ENCODE peak calls at places on chromosomes 5 and 9, in four cellular contexts. One of them, this sample, is unnamed.

GRCh38 chr9:98719055-98719454 is 10.3 kb upstream of the GABBR2 start:
- DNase-seq in ovary: no peak
- DNase-seq in HepG2: no peak
- DNase-seq in suprapubic skin: no peak
- DNase-seq in this sample: no peak

GRCh38 chr5:142426676-142427364 is 102.0 kb upstream of the SPRY4 start:
- DNase-seq in suprapubic skin: no peak
- DNase-seq in ovary: no peak
- DNase-seq in HepG2: no peak
- DNase-seq in this sample: no peak

GRCh38 chr5:181167814-181168488 is 20.6 kb downstream of the OR2V2 start:
- DNase-seq in HepG2: no peak
- DNase-seq in ovary: no peak
- DNase-seq in suprapubic skin: no peak
- DNase-seq in this sample: no peak

GRCh38 chr9:131734165-131734610 is 5.7 kb downstream of the RAPGEF1 start:
- DNase-seq in ovary: no peak
- DNase-seq in suprapubic skin: no peak
- DNase-seq in HepG2: no peak
- DNase-seq in this sample: no peak

GRCh38 chr5:75192804-75193203 is 43.9 kb downstream of the ANKRD31 start:
- DNase-seq in suprapubic skin: no peak
- DNase-seq in HepG2: no peak
- DNase-seq in ovary: no peak
- DNase-seq in this sample: no peak

GRCh38 chr9:131946169-131946568 is 133.5 kb downstream of the MED27 start:
- DNase-seq in ovary: no peak
- DNase-seq in HepG2: no peak
- DNase-seq in suprapubic skin: no peak
- DNase-seq in this sample: no peak

GRCh38 chr9:129071526-129072131 is 9.3 kb upstream of the DOLPP1 start:
- DNase-seq in HepG2: no peak
- DNase-seq in suprapubic skin: no peak
- DNase-seq in ovary: no peak
- DNase-seq in this sample: no peak

GRCh38 chr9:115133649-115134048 is 15.7 kb upstream of the TNC start:
- DNase-seq in suprapubic skin: no peak
- DNase-seq in ovary: no peak
- DNase-seq in HepG2: no peak
- DNase-seq in this sample: no peak

GRCh38 chr9:125466356-125466855 is 204.8 kb downstream of the GAPVD1 start:
- DNase-seq in suprapubic skin: no peak
- DNase-seq in HepG2: no peak
- DNase-seq in ovary: no peak
- DNase-seq in this sample: no peak

GRCh38 chr5:126271141-126271540 is 152.1 kb upstream of the GRAMD2B start:
- DNase-seq in HepG2: no peak
- DNase-seq in suprapubic skin: no peak
- DNase-seq in ovary: no peak
- DNase-seq in this sample: no peak

GRCh38 chr9:130846487-130847305 is 11.6 kb downstream of the ABL1 start:
- DNase-seq in suprapubic skin: no peak
- DNase-seq in HepG2: no peak
- DNase-seq in ovary: peak; percentile 83
- DNase-seq in this sample: peak; percentile 92

GRCh38 chr5:36029914-36030313 is 36.8 kb downstream of the UGT3A2 start:
- DNase-seq in ovary: no peak
- DNase-seq in suprapubic skin: no peak
- DNase-seq in HepG2: no peak
- DNase-seq in this sample: peak; percentile 72

GRCh38 chr9:129895376-129896268 is 60.4 kb downstream of the USP20 start:
- DNase-seq in HepG2: no peak
- DNase-seq in ovary: no peak
- DNase-seq in suprapubic skin: no peak
- DNase-seq in this sample: no peak

GRCh38 chr9:32344551-32345182 is 39.8 kb upstream of the ACO1 start:
- DNase-seq in HepG2: no peak
- DNase-seq in suprapubic skin: no peak
- DNase-seq in ovary: no peak
- DNase-seq in this sample: no peak

GRCh38 chr9:105458404-105458803 is 10.6 kb downstream of the FSD1L start:
- DNase-seq in suprapubic skin: no peak
- DNase-seq in HepG2: no peak
- DNase-seq in ovary: no peak
- DNase-seq in this sample: no peak

GRCh38 chr5:169299146-169299545 is 1.8 kb downstream of the SLIT3 start:
- DNase-seq in suprapubic skin: no peak
- DNase-seq in ovary: no peak
- DNase-seq in HepG2: no peak
- DNase-seq in this sample: no peak

GRCh38 chr9:37992924-37993349 is 76.1 kb downstream of the SHB start:
- DNase-seq in suprapubic skin: no peak
- DNase-seq in HepG2: no peak
- DNase-seq in ovary: no peak
- DNase-seq in this sample: no peak

GRCh38 chr5:6522337-6522736 is 73.7 kb downstream of the UBE2QL1 start:
- DNase-seq in HepG2: no peak
- DNase-seq in suprapubic skin: no peak
- DNase-seq in ovary: no peak
- DNase-seq in this sample: no peak

GRCh38 chr9:116284518-116284917 is 130.9 kb downstream of the PAPPA start:
- DNase-seq in HepG2: no peak
- DNase-seq in suprapubic skin: no peak
- DNase-seq in ovary: no peak
- DNase-seq in this sample: no peak

GRCh38 chr9:87122947-87123685 is 175.8 kb upstream of the GAS1 start:
- DNase-seq in ovary: no peak
- DNase-seq in suprapubic skin: no peak
- DNase-seq in HepG2: no peak
- DNase-seq in this sample: no peak

GRCh38 chr5:35319231-35320002 is 89.1 kb upstream of the PRLR start:
- DNase-seq in HepG2: no peak
- DNase-seq in suprapubic skin: peak; percentile 87
- DNase-seq in ovary: no peak
- DNase-seq in this sample: no peak

GRCh38 chr9:16725066-16725465 is 145.4 kb downstream of the BNC2 start:
- DNase-seq in suprapubic skin: no peak
- DNase-seq in HepG2: no peak
- DNase-seq in ovary: no peak
- DNase-seq in this sample: no peak

GRCh38 chr5:142248853-142249462 is 75.9 kb downstream of the SPRY4 start:
- DNase-seq in HepG2: no peak
- DNase-seq in suprapubic skin: no peak
- DNase-seq in ovary: no peak
- DNase-seq in this sample: no peak

GRCh38 chr5:7208911-7209310 is 187.0 kb upstream of the ADCY2 start:
- DNase-seq in suprapubic skin: no peak
- DNase-seq in ovary: no peak
- DNase-seq in HepG2: no peak
- DNase-seq in this sample: no peak

GRCh38 chr5:133613743-133614142 is 1.4 kb upstream of the FSTL4 start:
- DNase-seq in ovary: no peak
- DNase-seq in HepG2: no peak
- DNase-seq in suprapubic skin: no peak
- DNase-seq in this sample: peak; percentile 68
- H3K27me3 ChIP-seq in ovary: no peaks in the 10 kb centered on the region
- H3K27me3 ChIP-seq in HepG2: peaks cover 2% of the 10 kb centered on the region
- H3K27me3 ChIP-seq in suprapubic skin: peaks cover 48% of the 10 kb centered on the region
- H3K27me3 ChIP-seq in this sample: peaks cover 33% of the 10 kb centered on the region

GRCh38 chr9:27462434-27462833 is 61.7 kb upstream of the IFNK start:
- DNase-seq in ovary: no peak
- DNase-seq in suprapubic skin: no peak
- DNase-seq in HepG2: no peak
- DNase-seq in this sample: no peak
- TF ChIP-seq EP300 in ovary: no peak
- TF ChIP-seq EP300 in suprapubic skin: no peak
- TF ChIP-seq EP300 in HepG2: no peak
- TF ChIP-seq EP300 in this sample: no peak

DNA sequence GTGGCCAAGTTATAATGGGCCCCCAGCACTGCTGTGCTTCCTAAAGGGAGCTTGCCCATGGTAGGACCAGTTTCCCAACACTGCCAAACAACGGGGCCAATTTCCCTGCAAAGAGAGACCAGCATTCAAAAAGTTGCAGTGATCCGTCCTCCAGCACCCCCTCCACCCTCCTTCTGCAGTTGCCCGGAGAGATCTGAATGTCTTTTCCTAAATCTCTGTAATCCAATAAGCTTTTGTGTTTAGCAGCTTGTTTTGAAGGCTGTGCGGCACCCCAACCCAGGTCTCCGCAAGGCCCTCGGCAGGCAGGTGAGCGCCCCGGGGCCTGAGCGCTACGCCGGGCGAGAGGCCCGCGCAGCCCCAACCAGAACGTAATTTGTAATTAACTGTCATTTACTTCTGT is 366.8 kb upstream of the IRX2 start:
- DNase-seq in HepG2: no peak
- DNase-seq in suprapubic skin: no peak
- DNase-seq in ovary: no peak
- DNase-seq in this sample: no peak
- H3K27me3 ChIP-seq in HepG2: peaks cover 2% of the 10 kb centered on the region
- H3K27me3 ChIP-seq in suprapubic skin: peaks cover 41% of the 10 kb centered on the region
- H3K27me3 ChIP-seq in ovary: no peaks in the 10 kb centered on the region
- H3K27me3 ChIP-seq in this sample: no peaks in the 10 kb centered on the region

GRCh38 chr5:121279801-121280200 is 571.9 kb upstream of the FTMT start:
- DNase-seq in ovary: no peak
- DNase-seq in suprapubic skin: no peak
- DNase-seq in HepG2: no peak
- DNase-seq in this sample: no peak

GRCh38 chr5:121271546-121271945 is 580.1 kb upstream of the FTMT start:
- DNase-seq in HepG2: no peak
- DNase-seq in suprapubic skin: no peak
- DNase-seq in ovary: no peak
- DNase-seq in this sample: no peak

DNA sequence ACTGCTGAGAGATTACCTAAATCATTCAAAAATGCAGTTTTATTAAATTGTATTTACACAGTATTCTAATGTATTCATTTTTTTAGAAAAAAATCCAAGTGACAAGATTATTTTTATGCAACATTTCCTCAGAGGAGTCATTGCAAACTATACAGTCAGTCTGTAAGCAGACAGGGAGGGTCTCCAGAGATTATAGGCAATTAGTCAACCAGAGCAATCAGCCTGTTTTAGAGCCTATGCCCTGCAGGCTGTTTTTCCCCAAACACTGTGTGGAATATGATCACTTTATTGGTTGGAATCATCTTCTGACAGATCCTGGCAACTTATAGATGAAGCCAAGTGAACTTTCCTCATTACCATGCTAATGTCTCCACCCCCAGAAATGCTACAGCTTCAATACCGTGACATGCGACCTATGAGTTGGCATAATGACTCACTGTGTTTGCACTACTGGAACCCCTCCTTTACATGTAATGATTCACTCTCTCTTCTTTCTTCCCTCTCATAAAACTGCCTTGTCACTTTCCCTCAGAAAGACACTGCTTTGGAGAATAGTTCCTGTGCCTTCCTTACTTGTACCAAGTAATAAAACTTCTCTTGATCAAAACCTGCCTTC is 577.8 kb upstream of the FTMT start:
- DNase-seq in HepG2: peak; percentile 53
- DNase-seq in ovary: no peak
- DNase-seq in suprapubic skin: no peak
- DNase-seq in this sample: no peak
- TF ChIP-seq EP300 in HepG2: peak; percentile 23
- TF ChIP-seq EP300 in ovary: no peak
- TF ChIP-seq EP300 in suprapubic skin: no peak
- TF ChIP-seq EP300 in this sample: no peak